ENCODE peak calls at places on chromosomes 3 and 15, in ten cellular contexts. J is GM12892, A is GM12891, L is spleen, U is transverse colon, Q is Panc1, M is prostate gland, R is GM23338, G is upper lobe of left lung, S is H1. D is an unnamed sample.

GRCh38 chr15:88920186-88920891 is 7.2 kb upstream of the MFGE8 start:
- DNase-seq in J (no peak), R (no peak), M (no peak), S (no peak), G (no peak), Q (no peak), U (no peak), A (no peak), L (no peak), D (no peak)

GRCh38 chr15:101124731-101125558 is 126.9 kb downstream of the CHSY1 start:
- DNase-seq in Q (no peak), G (no peak), R (no peak), S (no peak), U (no peak), J (no peak), M (no peak), L (peak), A (no peak), D (no peak)

GRCh38 chr3:110814170-110815007 is 257.2 kb upstream of the NECTIN3 start:
- DNase-seq in J (no peak), G (no peak), S (no peak), A (no peak), R (no peak), U (peak), M (no peak), L (no peak), Q (no peak), D (no peak)

GRCh38 chr3:46850468-46850780 is 12.8 kb downstream of the MYL3 start:
- DNase-seq in L (peak), M (no peak), S (no peak), R (no peak), J (no peak), Q (no peak), G (no peak), U (no peak), A (no peak), D (no peak)

GRCh38 chr15:57330619-57331018 is 45.7 kb upstream of the CGNL1 start:
- DNase-seq in Q (no peak), A (no peak), R (no peak), U (no peak), G (no peak), S (no peak), M (no peak), L (no peak), J (no peak), D (no peak)

GRCh38 chr3:69161587-69162196 is 39.3 kb upstream of the LMOD3 start:
- DNase-seq in S (no peak), Q (peak), A (peak), G (no peak), L (no peak), J (peak), U (no peak), M (peak), R (peak), D (peak)

GRCh38 chr15:69524296-69524695 is 71.7 kb downstream of the RPLP1 start:
- DNase-seq in U (peak), A (no peak), L (no peak), R (no peak), G (no peak), M (no peak), J (no peak), S (no peak), Q (no peak), D (no peak)

GRCh38 chr3:100697723-100698285 is 11.5 kb upstream of the TFG start:
- DNase-seq in U (no peak), A (no peak), L (no peak), Q (no peak), S (no peak), M (no peak), G (no peak), J (no peak), R (no peak), D (no peak)

GRCh38 chr15:68638953-68639500 is 60.2 kb downstream of the CORO2B start:
- DNase-seq in J (no peak), A (no peak), R (no peak), L (peak), G (no peak), U (no peak), Q (no peak), S (no peak), M (no peak), D (no peak)

GRCh38 chr3:38325256-38325655 is 21.3 kb upstream of the XYLB start:
- DNase-seq in A (no peak), Q (no peak), L (no peak), G (no peak), J (no peak), U (no peak), M (no peak), R (no peak), S (no peak), D (no peak)

GRCh38 chr3:18425641-18426403 is 683 bp upstream of the SATB1 start:
- DNase-seq in U (peak), J (no peak), L (peak), Q (no peak), S (no peak), G (peak), A (peak), R (peak), M (peak), D (no peak)

GRCh38 chr3:177321819-177322218 is 124.5 kb upstream of the TBL1XR1 start:
- DNase-seq in U (no peak), S (no peak), Q (no peak), J (no peak), L (no peak), R (no peak), G (no peak), M (no peak), A (no peak), D (no peak)

GRCh38 chr3:63532521-63532920 is 120.0 kb upstream of the SNTN start:
- DNase-seq in S (no peak), G (no peak), M (no peak), A (no peak), L (no peak), J (no peak), R (no peak), U (no peak), Q (no peak), D (no peak)

GRCh38 chr3:129618186-129618820 is 11.8 kb upstream of the PLXND1 start:
- DNase-seq in S (no peak), A (no peak), M (no peak), U (no peak), J (no peak), R (no peak), Q (no peak), L (peak), G (no peak), D (no peak)

GRCh38 chr3:126376464-126376863 is 18.2 kb upstream of the CFAP100 start:
- DNase-seq in M (no peak), Q (no peak), U (no peak), R (no peak), J (no peak), L (no peak), S (no peak), A (no peak), G (no peak), D (no peak)

GRCh38 chr3:190862209-190863118 is at the start of gene GMNC:
- DNase-seq in R (peak), Q (peak), M (peak), L (peak), J (no peak), G (peak), A (peak), S (no peak), U (peak), D (peak)

GRCh38 chr3:79822076-79822475 is 54.3 kb upstream of the ROBO1 start:
- DNase-seq in R (no peak), Q (no peak), M (no peak), S (no peak), A (no peak), J (no peak), U (no peak), L (no peak), G (no peak), D (no peak)

GRCh38 chr3:13214847-13215472 is 141.7 kb upstream of the IQSEC1 start:
- DNase-seq in S (no peak), U (no peak), M (no peak), J (no peak), L (peak), A (no peak), Q (no peak), R (no peak), G (no peak), D (no peak)

GRCh38 chr15:39177561-39177960 is 403.3 kb upstream of the THBS1 start:
- DNase-seq in L (no peak), S (no peak), M (no peak), G (no peak), Q (no peak), J (no peak), U (no peak), R (no peak), A (no peak), D (no peak)

GRCh38 chr15:98428253-98428989 is 219.9 kb upstream of the IGF1R start:
- DNase-seq in Q (no peak), L (peak), M (peak), R (peak), G (peak), S (peak), J (peak), A (peak), U (peak), D (peak)

GRCh38 chr15:88878720-88879184 is 16.6 kb downstream of the HAPLN3 start:
- DNase-seq in R (peak), M (no peak), G (peak), Q (no peak), A (peak), U (peak), L (no peak), J (peak), S (no peak), D (peak)

GRCh38 chr3:137217733-137218132 is 259.9 kb downstream of the IL20RB start:
- DNase-seq in S (peak), A (no peak), G (no peak), R (peak), M (no peak), Q (no peak), L (no peak), J (no peak), U (no peak), D (no peak)

GRCh38 chr3:37993811-37994638 is 3.4 kb downstream of the VILL start:
- DNase-seq in S (no peak), U (peak), Q (no peak), A (peak), L (peak), J (peak), G (peak), M (peak), R (peak), D (no peak)

GRCh38 chr3:72555714-72556113 is 292.5 kb downstream of the SHQ1 start:
- DNase-seq in G (no peak), R (no peak), A (no peak), S (no peak), M (no peak), J (no peak), U (no peak), Q (no peak), L (no peak), D (no peak)

GRCh38 chr15:100889359-100890058 is 9.9 kb downstream of the ALDH1A3 start:
- DNase-seq in Q (no peak), A (no peak), L (peak), R (peak), M (peak), J (no peak), G (peak), U (peak), S (no peak), D (no peak)

GRCh38 chr3:117687096-117687495 is 977.5 kb downstream of the TUSC7 start:
- DNase-seq in L (no peak), U (no peak), R (no peak), J (no peak), Q (no peak), G (no peak), A (no peak), M (no peak), S (no peak), D (no peak)

GRCh38 chr3:30630238-30631030 is 24.0 kb downstream of the TGFBR2 start:
- DNase-seq in U (no peak), R (no peak), Q (no peak), L (no peak), G (no peak), M (no peak), A (no peak), J (no peak), S (no peak), D (no peak)

GRCh38 chr3:128346562-128346961 is 120.1 kb downstream of the DNAJB8 start:
- DNase-seq in J (no peak), Q (no peak), S (no peak), G (no peak), M (no peak), U (no peak), R (no peak), A (no peak), L (no peak), D (no peak)
- TF ChIP-seq POLR2AphosphoS5 in J (no peak), Q (no peak), S (no peak), G (no peak), M (peak), U (no peak), R (no peak), A (no peak), L (no peak), D (no peak)

GRCh38 chr3:2765002-2765579 is 345.1 kb downstream of the IL5RA start:
- DNase-seq in R (peak), G (no peak), U (no peak), J (no peak), M (no peak), A (no peak), L (no peak), S (no peak), Q (no peak), D (peak)
- TF ChIP-seq POLR2AphosphoS5 in R (no peak), G (no peak), U (no peak), J (no peak), M (no peak), A (no peak), L (no peak), S (no peak), Q (no peak), D (no peak)

GRCh38 chr15:74399100-74399499 is 31.7 kb upstream of the CYP11A1 start:
- DNase-seq in S (no peak), U (no peak), J (no peak), G (no peak), Q (no peak), A (no peak), L (no peak), M (no peak), R (no peak), D (no peak)

GRCh38 chr15:74398183-74398582 is 30.7 kb upstream of the CYP11A1 start:
- DNase-seq in L (no peak), M (no peak), R (no peak), J (no peak), S (no peak), U (no peak), G (no peak), Q (no peak), A (no peak), D (no peak)

GRCh38 chr15:74400915-74401757 is 32.6 kb downstream of the SEMA7A start:
- DNase-seq in J (no peak), L (no peak), Q (no peak), G (no peak), R (no peak), U (no peak), A (no peak), S (no peak), M (no peak), D (no peak)

GRCh38 chr15:74400313-74400850 is 32.9 kb upstream of the CYP11A1 start:
- DNase-seq in A (no peak), Q (no peak), J (no peak), L (no peak), G (no peak), S (no peak), R (no peak), M (no peak), U (no peak), D (no peak)

GRCh38 chr15:74399511-74400312 is 32.3 kb upstream of the CYP11A1 start:
- DNase-seq in G (no peak), U (peak), R (no peak), Q (no peak), A (no peak), M (no peak), J (no peak), S (no peak), L (peak), D (no peak)
- TF ChIP-seq POLR2AphosphoS5 in G (no peak), U (no peak), R (no peak), Q (no peak), A (peak), M (no peak), J (peak), S (no peak), L (peak), D (no peak)

GRCh38 chr15:74180689-74181602 is 7.4 kb downstream of the ISLR start:
- DNase-seq in S (no peak), J (no peak), A (no peak), Q (no peak), M (no peak), R (no peak), U (no peak), G (no peak), L (peak), D (no peak)

GRCh38 chr15:74176262-74177208 is 3.0 kb downstream of the ISLR start:
- DNase-seq in S (no peak), L (peak), R (peak), A (no peak), G (no peak), M (no peak), Q (no peak), U (no peak), J (no peak), D (no peak)

GRCh38 chr15:74179983-74180688 is 6.6 kb downstream of the ISLR start:
- DNase-seq in G (no peak), U (no peak), M (no peak), L (peak), S (no peak), A (no peak), R (no peak), J (no peak), Q (no peak), D (no peak)

GRCh38 chr15:74178326-74179100 is 5.0 kb downstream of the ISLR start:
- DNase-seq in G (no peak), R (no peak), S (no peak), Q (no peak), A (no peak), U (no peak), L (peak), M (no peak), J (no peak), D (no peak)

DNA sequence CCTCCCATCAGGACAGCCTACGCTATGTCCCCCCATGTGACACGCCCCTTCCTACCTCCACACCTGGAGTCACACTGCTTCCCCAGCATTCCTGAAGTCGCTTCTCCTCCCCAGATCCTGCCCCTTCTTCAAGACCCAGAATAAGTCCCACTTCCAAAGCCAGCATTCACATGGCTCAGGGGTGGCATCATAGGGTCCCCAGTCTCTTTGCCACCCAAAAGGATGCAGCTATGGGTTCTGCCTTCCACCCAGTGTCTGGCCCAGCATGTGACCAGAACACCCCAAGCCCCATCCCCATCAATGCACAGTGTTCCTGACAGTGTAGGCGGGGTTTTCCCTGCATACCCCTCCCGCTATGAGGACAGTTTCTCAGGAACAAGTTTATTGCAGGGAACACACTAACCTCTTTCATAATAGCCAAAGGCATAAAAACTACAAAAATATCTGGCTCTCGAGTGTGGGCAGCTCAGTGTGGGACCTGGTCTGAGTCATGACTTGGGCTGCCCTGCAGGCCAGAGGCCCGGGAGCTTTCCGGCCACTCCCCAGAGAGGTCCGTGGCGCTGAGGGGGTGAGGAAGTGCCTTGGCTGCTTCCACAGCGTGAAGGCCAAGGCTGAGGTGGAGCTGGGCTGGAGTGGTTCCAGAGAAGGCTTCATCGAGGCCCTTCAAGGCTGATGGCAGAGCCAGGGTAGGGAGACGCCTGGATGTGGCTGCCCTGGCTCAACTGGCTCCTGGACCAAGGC is 5.8 kb downstream of the ISLR start:
- DNase-seq in M (no peak), A (no peak), G (peak), S (no peak), J (no peak), R (no peak), Q (no peak), U (peak), L (peak), D (no peak)
- TF ChIP-seq POLR2AphosphoS5 in M (peak), A (no peak), G (no peak), S (no peak), J (no peak), R (no peak), Q (no peak), U (no peak), L (peak), D (no peak)